ENCODE peak calls at places on chromosomes 13 and 19, in four cellular contexts. S is thoracic aorta, W is HepG2, U is astrocyte. G is an unnamed sample.

GRCh38 chr13:52921194-52921593 is 72.8 kb upstream of the PCDH8 start:
- DNase-seq in W (no peak), U (no peak), S (no peak), G (no peak)

GRCh38 chr13:43242040-43242439 is 218.7 kb downstream of the DNAJC15 start:
- DNase-seq in W (no peak), U (no peak), S (no peak), G (peak; percentile 20)

GRCh38 chr13:36766295-36766694 is 52.7 kb upstream of the RFXAP start:
- DNase-seq in U (peak; percentile 87), S (no peak), W (peak; percentile 47), G (peak; percentile 24)

GRCh38 chr19:38698225-38699026 is 45.8 kb downstream of the CAPN12 start:
- DNase-seq in S (no peak), W (no peak), U (no peak), G (no peak)

GRCh38 chr13:76014618-76015315 is 378.6 kb downstream of the LMO7 start:
- DNase-seq in S (no peak), U (peak; percentile 63), W (no peak), G (peak; percentile 74)

GRCh38 chr13:57569981-57570380 is 61.6 kb upstream of the PCDH17 start:
- DNase-seq in S (no peak), U (peak; percentile 32), W (no peak), G (no peak)

GRCh38 chr19:39474139-39474620 is 6.5 kb upstream of the TIMM50 start:
- DNase-seq in S (no peak), W (peak; percentile 30), U (no peak), G (peak; percentile 31)

GRCh38 chr19:13796301-13797057 is 1.2 kb downstream of the ZSWIM4 start:
- DNase-seq in W (peak; percentile 23), U (peak; percentile 95), S (peak; percentile 77), G (peak; percentile 97)

GRCh38 chr13:30982506-30982905 is 50.0 kb downstream of the TEX26 start:
- DNase-seq in W (no peak), S (no peak), U (no peak), G (no peak)

GRCh38 chr13:111255228-111255790 is 65.1 kb upstream of the TEX29 start:
- DNase-seq in W (no peak), S (no peak), U (no peak), G (no peak)

GRCh38 chr19:8571006-8571411 is 6.2 kb downstream of the MYO1F start:
- DNase-seq in W (peak; percentile 34), S (no peak), U (peak; percentile 31), G (peak; percentile 54)

GRCh38 chr13:33186851-33187250 is 98.7 kb downstream of the STARD13 start:
- DNase-seq in W (no peak), S (no peak), U (peak; percentile 94), G (peak; percentile 94)

GRCh38 chr19:19552811-19553210 is 14.7 kb downstream of the CILP2 start:
- DNase-seq in U (no peak), S (no peak), W (no peak), G (peak; percentile 21)

GRCh38 chr13:98372886-98373285 is 195.8 kb upstream of the RNF113B start:
- DNase-seq in U (peak; percentile 59), S (no peak), W (no peak), G (peak; percentile 65)

GRCh38 chr19:18204394-18205179 is 745 bp upstream of the RAB3A start:
- DNase-seq in S (no peak), U (no peak), W (no peak), G (no peak)

GRCh38 chr19:32318884-32319520 is 26.4 kb upstream of the ZNF507 start:
- DNase-seq in U (no peak), W (no peak), S (no peak), G (no peak)

GRCh38 chr19:44332145-44332544 is 24.3 kb downstream of the ZNF112 start:
- DNase-seq in W (no peak), S (no peak), U (no peak), G (no peak)

GRCh38 chr13:56670563-56670962 is 470.2 kb upstream of the PRR20A start:
- DNase-seq in S (no peak), U (no peak), W (no peak), G (no peak)

GRCh38 chr19:48393559-48394330 is at the start of gene GRIN2D:
- DNase-seq in U (peak; percentile 31), S (no peak), W (no peak), G (peak; percentile 26)

GRCh38 chr13:94607939-94608338 is 6.3 kb downstream of the GPR180 start:
- DNase-seq in S (no peak), U (no peak), W (no peak), G (no peak)

GRCh38 chr13:58960909-58961308 is 1202.8 kb downstream of the DIAPH3 start:
- DNase-seq in W (peak; percentile 9), U (peak; percentile 15), S (no peak), G (peak; percentile 63)

GRCh38 chr19:29622191-29623070 is 16.3 kb downstream of the POP4 start:
- DNase-seq in W (no peak), S (no peak), U (no peak), G (no peak)

GRCh38 chr13:38366954-38367645 is 17.4 kb downstream of the UFM1 start:
- DNase-seq in W (no peak), S (no peak), U (peak; percentile 31), G (peak; percentile 20)

GRCh38 chr19:56839665-56840451 is 668 bp downstream of the PEG3 start:
- DNase-seq in S (peak; percentile 94), W (peak; percentile 95), U (no peak), G (peak; percentile 18)

GRCh38 chr13:95437561-95437960 is 115.0 kb upstream of the CLDN10 start:
- DNase-seq in S (no peak), W (no peak), U (no peak), G (peak; percentile 11)

GRCh38 chr19:31170046-31170445 is 179.2 kb downstream of the TSHZ3 start:
- DNase-seq in S (no peak), U (no peak), W (no peak), G (no peak)

GRCh38 chr13:49220035-49220855 is at the start of gene MLNR:
- DNase-seq in S (no peak), U (peak; percentile 17), W (peak; percentile 39), G (peak; percentile 40)

GRCh38 chr19:53103903-53104203 is 631 bp upstream of the ZNF160 start:
- DNase-seq in W (no peak), S (no peak), U (no peak), G (no peak)

GRCh38 chr13:44116562-44117315 is 237.0 kb downstream of the LACC1 start:
- DNase-seq in U (no peak), S (no peak), W (no peak), G (peak; percentile 28)

GRCh38 chr19:36151144-36152051 is 849 bp downstream of the COX7A1 start:
- DNase-seq in S (peak; percentile 34), U (no peak), W (no peak), G (peak; percentile 11)

GRCh38 chr13:37348916-37349653 is 243.6 kb upstream of the CSNK1A1L start:
- DNase-seq in S (no peak), W (no peak), U (no peak), G (peak; percentile 57)

GRCh38 chr13:50713849-50714248 is 129.6 kb downstream of the DLEU7 start:
- DNase-seq in U (peak; percentile 98), S (no peak), W (no peak), G (peak; percentile 73)

GRCh38 chr19:34381399-34382251 is 16.6 kb downstream of the GPI start:
- DNase-seq in S (no peak), U (no peak), W (no peak), G (no peak)

GRCh38 chr13:106513025-106513424 is 22.4 kb downstream of the EFNB2 start:
- DNase-seq in W (no peak), U (peak; percentile 73), S (no peak), G (peak; percentile 54)

GRCh38 chr19:48506138-48506733 is 5.4 kb downstream of the LMTK3 start:
- DNase-seq in W (peak; percentile 48), U (no peak), S (no peak), G (peak; percentile 33)

DNA sequence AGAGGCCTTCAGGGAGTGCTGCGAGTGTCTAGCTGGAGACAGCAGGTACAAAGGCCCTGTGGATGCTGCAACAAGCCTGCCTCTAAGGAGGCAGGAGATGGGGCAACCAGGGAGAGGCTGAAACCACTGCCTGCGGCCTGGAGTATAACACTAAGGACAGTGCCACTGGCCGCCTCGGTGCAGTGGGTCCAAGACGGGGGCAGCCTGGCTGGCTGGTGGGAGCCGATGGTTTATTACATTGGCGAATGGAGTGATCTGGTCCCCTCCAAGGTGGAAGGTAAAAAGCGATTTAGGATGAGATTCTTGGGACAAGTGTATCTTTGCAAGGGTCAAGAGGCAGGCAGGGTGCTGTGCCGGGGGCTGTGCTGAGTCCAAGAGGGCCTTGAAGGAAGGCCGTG is 5.8 kb downstream of the TMEM255B start:
- DNase-seq in S (no peak), W (no peak), U (no peak), G (no peak)
- H3K4me3 ChIP-seq in S (no peak overlapping the region), W (no peak overlapping the region), U (no peak overlapping the region), G (no peak overlapping the region)

GRCh38 chr19:21748088-21748487 is 19.3 kb downstream of the ZNF100 start:
- DNase-seq in W (no peak), S (no peak), U (no peak), G (no peak)
- H3K27ac ChIP-seq in W (no peak overlapping the region), S (no peak overlapping the region), U (no peak overlapping the region), G (no peak overlapping the region)

GRCh38 chr13:40622246-40622645 is 44.2 kb downstream of the FOXO1 start:
- DNase-seq in U (no peak), W (no peak), S (no peak), G (no peak)
- H3K4me3 ChIP-seq in U (no peak overlapping the region), W (no peak overlapping the region), S (no peak overlapping the region), G (no peak overlapping the region)

DNA sequence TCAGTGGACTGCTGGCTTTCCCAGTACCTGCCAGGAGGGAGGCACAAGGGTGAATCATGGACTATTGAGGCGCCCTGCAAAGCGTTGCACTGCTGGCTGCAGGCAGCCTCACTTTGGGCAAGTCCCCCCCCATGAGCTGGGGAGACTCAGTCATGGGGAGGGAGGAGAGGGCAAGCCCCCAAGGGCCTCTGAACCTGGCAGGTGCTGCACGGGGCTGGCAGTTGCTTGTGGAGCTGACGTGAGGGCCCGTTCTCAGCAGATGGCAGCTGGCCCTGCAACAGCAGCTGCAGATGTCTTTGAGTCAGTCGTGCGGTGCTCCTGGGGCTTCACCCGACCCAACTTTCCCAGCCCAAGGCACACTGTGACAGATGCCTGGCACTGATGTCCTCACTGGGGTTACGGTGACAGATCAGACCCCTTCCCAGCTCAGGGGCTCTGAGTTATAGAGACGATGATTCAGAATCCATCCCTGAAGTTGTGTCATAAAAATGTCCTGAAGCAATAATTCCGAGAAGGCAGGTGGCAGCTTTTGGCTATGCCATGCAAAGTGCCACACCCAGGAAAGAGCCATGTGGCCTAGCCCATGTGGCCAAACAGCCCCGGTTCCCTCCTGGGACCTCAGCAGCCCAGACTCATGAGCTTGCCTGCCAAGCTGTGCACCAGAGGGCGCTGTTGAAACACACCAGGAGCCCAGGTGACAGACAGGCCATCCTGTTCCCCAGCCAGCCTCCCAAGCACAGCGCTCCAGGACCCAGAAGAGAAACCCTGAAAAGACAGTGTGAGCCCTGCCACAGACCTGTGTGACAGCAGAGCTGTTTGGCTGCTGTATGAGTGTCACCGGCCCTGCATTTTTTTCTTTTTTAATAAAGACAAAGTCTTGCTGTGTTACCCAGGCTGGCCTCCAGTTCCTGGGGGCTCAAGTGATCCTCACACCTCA is 53.6 kb upstream of the LDLR start:
- DNase-seq in U (peak; percentile 59), W (peak; percentile 81), S (peak; percentile 88), G (peak; percentile 68)
- H3K27ac ChIP-seq in U (no peak overlapping the region), W (no peak overlapping the region), S (peak overlapping the region; percentile 61), G (peak overlapping the region; percentile 18)

GRCh38 chr13:71396149-71396548 is 470.9 kb downstream of the DACH1 start:
- DNase-seq in W (no peak), U (no peak), S (no peak), G (no peak)
- H3K4me3 ChIP-seq in W (no peak overlapping the region), U (no peak overlapping the region), S (no peak overlapping the region), G (no peak overlapping the region)

G was measured in fibroblast of lung.